ENCODE peak calls at places on chromosome 13, in four cellular contexts. U, Z, M and F are unnamed samples.

GRCh38 chr13:99652141-99652540 is 150.9 kb downstream of the TM9SF2 start:
- DNase-seq in U (no peak), Z (no peak), M (no peak), F (no peak)

GRCh38 chr13:110625771-110626321 is 10.5 kb downstream of the NAXD start:
- DNase-seq in M (no peak), Z (no peak), U (no peak), F (no peak)

GRCh38 chr13:30443957-30444404 is 21.7 kb downstream of the UBE2L5 start:
- DNase-seq in U (no peak), M (no peak), Z (no peak), F (no peak)

GRCh38 chr13:31927219-31927653 is 104.3 kb upstream of the FRY start:
- DNase-seq in M (no peak), U (no peak), Z (no peak), F (peak)

GRCh38 chr13:58032676-58033440 is 401.3 kb downstream of the PCDH17 start:
- DNase-seq in Z (no peak), U (no peak), M (no peak), F (no peak)

GRCh38 chr13:30892966-30893365 is 13.1 kb upstream of the MEDAG start:
- DNase-seq in M (no peak), Z (peak), U (peak), F (peak)

GRCh38 chr13:34733720-34734119 is 208.3 kb upstream of the NBEA start:
- DNase-seq in U (no peak), Z (no peak), M (no peak), F (no peak)

GRCh38 chr13:95530178-95530577 is 22.3 kb upstream of the CLDN10 start:
- DNase-seq in Z (no peak), M (no peak), U (no peak), F (peak)

GRCh38 chr13:74444877-74445479 is 310.8 kb upstream of the KLF12 start:
- DNase-seq in Z (no peak), U (no peak), M (no peak), F (no peak)

GRCh38 chr13:97268772-97269171 is 46.6 kb downstream of the MBNL2 start:
- DNase-seq in Z (peak), U (no peak), M (no peak), F (no peak)

GRCh38 chr13:44759222-44759721 is 183.1 kb upstream of the TSC22D1 start:
- DNase-seq in Z (no peak), U (no peak), M (no peak), F (no peak)

GRCh38 chr13:44759723-44760360 is 183.7 kb upstream of the TSC22D1 start:
- DNase-seq in U (no peak), Z (no peak), M (no peak), F (peak)

GRCh38 chr13:44760434-44760833 is 184.3 kb upstream of the TSC22D1 start:
- DNase-seq in U (no peak), Z (no peak), M (no peak), F (no peak)

GRCh38 chr13:44757671-44758070 is 181.5 kb upstream of the TSC22D1 start:
- DNase-seq in Z (no peak), M (no peak), U (no peak), F (no peak)

DNA sequence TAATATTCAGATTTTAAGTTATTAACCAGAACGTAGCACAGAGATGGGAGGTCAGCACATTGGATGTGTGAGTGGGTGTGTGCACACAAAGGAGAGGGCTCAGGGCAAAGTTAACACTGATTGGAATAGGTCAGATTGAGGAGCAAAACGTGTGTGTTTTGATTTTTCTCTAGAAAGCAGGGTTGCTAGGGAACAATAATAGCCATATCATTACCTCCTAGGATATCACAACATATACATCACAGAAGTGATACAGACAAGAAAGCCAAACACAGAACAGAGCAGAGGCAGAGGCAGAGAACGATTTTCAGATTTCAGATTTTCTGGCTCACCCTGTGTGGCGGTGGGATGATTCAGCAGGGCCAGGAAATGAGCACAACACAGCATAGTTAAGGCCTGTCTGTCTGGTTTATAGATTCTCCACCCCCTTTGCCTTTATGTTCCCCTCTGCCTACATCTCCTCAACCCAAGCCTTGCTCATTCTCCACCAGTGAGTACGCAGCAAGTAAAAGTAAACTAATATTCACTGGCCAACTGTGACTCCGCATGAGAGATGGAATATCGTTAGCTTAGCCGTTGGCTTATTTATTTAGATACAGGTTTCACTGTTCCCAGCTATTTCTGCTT is 182.6 kb upstream of the TSC22D1 start:
- DNase-seq in Z (no peak), U (no peak), M (no peak), F (peak)
- TF ChIP-seq TCF7 in Z (no peak), U (no peak), M (no peak), F (no peak)

GRCh38 chr13:48574036-48574796 is 41.3 kb upstream of the RCBTB2 start:
- DNase-seq in M (no peak), U (no peak), Z (no peak), F (no peak)

GRCh38 chr13:48571121-48571901 is 38.4 kb upstream of the RCBTB2 start:
- DNase-seq in M (no peak), U (no peak), Z (no peak), F (no peak)

GRCh38 chr13:48575014-48575413 is 42.1 kb upstream of the RCBTB2 start:
- DNase-seq in M (no peak), U (no peak), Z (no peak), F (no peak)

GRCh38 chr13:48570225-48570828 is 37.4 kb upstream of the RCBTB2 start:
- DNase-seq in U (peak), M (no peak), Z (no peak), F (no peak)

GRCh38 chr13:48573213-48573612 is 40.3 kb upstream of the RCBTB2 start:
- DNase-seq in M (no peak), U (no peak), Z (no peak), F (no peak)
- TF ChIP-seq TCF7 in M (no peak), U (no peak), Z (no peak), F (no peak)

GRCh38 chr13:20460744-20461143 is 64.9 kb downstream of the CRYL1 start:
- DNase-seq in U (no peak), Z (no peak), M (no peak), F (no peak)

GRCh38 chr13:20462533-20462915 is 63.1 kb downstream of the CRYL1 start:
- DNase-seq in M (no peak), U (no peak), Z (no peak), F (no peak)

GRCh38 chr13:20461860-20462532 is 63.7 kb downstream of the CRYL1 start:
- DNase-seq in Z (no peak), M (no peak), U (no peak), F (no peak)

GRCh38 chr13:20462921-20463320 is 62.7 kb downstream of the CRYL1 start:
- DNase-seq in Z (no peak), U (no peak), M (no peak), F (no peak)

DNA sequence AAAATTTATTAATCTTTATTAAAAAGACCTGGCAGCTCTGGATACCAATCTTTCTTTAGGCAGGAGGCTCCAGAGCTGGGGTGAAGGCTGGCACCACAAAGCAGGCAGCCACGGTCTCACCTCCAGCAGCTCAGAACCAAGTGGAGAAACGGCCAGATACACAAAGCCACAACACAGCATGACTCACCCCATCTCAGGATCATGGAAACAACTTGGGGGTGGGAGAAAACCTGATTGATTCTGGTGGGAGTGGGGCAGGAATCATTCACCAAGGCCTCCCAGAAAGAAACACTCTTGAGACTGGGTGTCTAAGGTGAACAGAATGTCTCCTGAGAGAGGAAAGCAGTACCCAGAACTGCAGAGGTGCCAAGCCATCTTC is 64.2 kb downstream of the CRYL1 start:
- DNase-seq in M (no peak), Z (no peak), U (no peak), F (no peak)
- TF ChIP-seq TCF7 in M (no peak), Z (no peak), U (no peak), F (no peak)

GRCh38 chr13:111901301-111901905 is 165.5 kb upstream of the SOX1 start:
- DNase-seq in M (no peak), Z (peak), U (no peak), F (no peak)

GRCh38 chr13:111898956-111899713 is 167.8 kb upstream of the SOX1 start:
- DNase-seq in Z (no peak), U (no peak), M (no peak), F (no peak)

GRCh38 chr13:111902726-111903125 is 164.2 kb upstream of the SOX1 start:
- DNase-seq in U (no peak), M (no peak), Z (peak), F (no peak)

GRCh38 chr13:111899714-111900389 is 167.1 kb upstream of the SOX1 start:
- DNase-seq in U (no peak), M (no peak), Z (no peak), F (no peak)

GRCh38 chr13:111900390-111901180 is 166.4 kb upstream of the SOX1 start:
- DNase-seq in M (no peak), U (no peak), Z (peak), F (no peak)
- TF ChIP-seq TCF7 in M (no peak), U (no peak), Z (no peak), F (no peak)

DNA sequence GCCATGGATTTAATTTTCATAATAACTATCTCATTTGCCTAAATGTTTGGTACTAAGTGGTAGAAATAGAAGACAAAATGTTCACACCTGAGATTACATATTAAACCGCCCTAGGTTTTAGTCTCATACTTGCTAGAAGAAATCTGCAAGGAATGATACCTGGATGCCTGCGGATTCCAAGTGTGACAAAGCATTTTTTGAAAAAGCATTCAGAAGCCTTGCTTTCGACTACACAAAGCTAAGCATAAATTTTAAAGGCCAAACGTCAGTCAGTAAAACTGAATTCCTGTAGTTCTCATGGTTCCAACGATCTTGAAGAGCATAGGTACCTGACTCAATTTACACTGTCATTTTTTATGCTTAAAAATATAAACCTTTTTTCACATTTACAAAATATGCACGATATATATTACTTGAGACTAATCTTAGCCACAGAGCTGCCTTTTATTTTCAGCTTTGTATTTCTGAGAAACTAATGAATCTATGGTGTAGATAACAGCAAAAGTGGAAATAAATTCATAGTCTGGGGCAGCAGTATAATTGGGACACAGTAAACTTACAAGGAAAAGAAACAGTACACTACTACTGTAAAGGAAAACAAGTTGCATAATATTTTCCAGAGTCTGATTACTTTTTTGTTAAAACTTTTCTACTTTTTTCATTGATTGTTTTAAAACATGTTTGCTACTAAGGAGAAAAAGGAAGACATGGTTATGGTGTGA is 1.2 kb upstream of the LRRC63 start:
- DNase-seq in M (no peak), U (no peak), Z (no peak), F (no peak)
- TF ChIP-seq TCF7 in M (no peak), U (no peak), Z (no peak), F (no peak)

DNA sequence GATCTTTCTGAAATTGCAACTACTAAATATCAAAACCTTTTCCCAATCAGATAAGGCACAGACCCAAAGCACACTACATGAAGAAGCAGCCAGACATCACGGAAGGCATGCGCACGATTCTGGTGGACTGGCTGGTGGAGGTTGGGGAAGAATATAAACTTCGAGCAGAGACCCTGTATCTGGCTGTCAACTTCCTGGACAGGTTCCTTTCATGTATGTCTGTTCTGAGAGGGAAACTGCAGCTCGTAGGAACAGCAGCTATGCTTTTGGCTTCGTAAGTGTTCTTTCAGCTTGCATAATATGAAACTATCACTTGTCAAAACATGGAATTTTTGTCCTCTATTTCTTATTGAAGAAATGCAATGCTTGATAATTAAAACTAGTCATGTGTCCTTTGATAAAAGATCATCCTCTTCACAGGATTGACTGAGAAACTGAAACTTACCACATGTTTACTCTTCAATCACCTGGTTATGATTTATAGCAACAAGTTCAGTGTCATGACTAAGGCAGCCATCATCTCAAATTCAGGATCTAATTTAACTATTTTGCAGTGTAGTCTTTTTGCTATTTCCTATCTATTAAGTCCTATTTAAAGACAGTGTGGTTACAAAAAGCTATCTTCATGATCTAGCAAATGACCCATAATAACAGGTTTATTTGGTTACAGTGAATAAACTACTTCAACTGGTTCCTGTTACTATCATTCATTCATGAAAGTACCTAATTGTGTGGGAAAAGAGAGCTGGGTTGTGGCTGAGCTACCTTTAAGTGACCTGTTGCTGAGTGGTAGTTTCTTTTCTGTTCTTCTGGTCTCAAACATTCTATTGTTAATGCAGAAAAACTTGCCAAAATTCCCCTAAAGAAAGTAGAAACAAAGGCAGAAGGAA is 6.5 kb downstream of the CCNA1 start:
- DNase-seq in M (no peak), Z (no peak), U (no peak), F (no peak)
- TF ChIP-seq TCF7 in M (no peak), Z (no peak), U (no peak), F (no peak)

DNA sequence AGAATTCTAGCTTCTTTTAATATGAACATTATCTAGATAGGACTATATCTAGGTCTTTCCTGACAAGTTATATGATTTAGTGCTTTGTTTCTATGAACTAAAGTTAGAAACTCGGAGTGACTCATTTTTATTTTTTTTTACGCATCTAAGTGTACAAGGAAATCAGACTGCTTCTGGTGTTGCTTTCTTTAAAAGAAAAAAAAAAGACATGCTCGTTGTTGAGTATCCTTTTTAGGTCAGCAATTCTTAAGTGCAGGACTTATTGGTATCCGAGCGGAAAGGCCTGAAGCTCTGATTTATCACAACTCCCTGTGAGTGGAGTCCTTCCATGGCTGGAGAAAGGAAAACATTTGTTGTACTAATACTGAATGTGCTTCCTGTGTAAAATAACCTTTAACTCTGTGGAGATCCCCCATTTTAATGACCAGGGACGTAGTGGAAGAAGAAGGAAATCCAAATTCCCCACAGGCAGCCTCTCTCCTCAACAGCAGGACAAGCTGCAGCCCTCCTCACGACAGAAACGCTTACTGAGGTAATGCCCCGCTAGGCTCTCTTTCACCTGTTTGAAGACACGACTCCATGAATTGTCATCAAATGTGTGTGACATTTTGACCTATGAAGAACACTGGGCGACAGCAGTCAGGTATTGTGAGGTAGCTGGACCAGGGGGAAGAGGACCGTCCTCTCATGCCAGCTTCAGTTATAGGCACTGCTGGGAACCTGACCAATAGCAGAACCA is 17.9 kb upstream of the POMP start:
- DNase-seq in Z (no peak), M (no peak), U (no peak), F (no peak)
- TF ChIP-seq TCF7 in Z (no peak), M (no peak), U (no peak), F (no peak)

DNA sequence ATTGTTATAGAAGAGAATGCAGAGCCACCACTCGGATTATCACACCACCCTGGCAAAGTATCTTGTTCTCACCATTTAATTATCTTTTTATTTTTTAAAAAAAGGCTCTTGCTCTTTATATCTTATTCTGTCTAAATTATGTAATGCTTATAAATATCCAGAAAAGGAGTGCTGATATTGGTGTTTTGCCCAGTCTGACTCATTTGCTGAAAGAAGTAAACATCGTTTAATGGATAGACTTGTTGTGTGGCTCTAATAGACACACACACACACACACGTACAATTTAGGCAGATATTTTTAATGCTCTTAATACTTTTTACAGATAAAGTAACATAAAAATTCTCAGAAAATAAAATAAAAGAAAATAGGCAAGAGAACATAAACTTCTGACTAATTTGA is 641.9 kb upstream of the ARGLU1 start:
- DNase-seq in Z (no peak), U (no peak), M (no peak), F (no peak)
- TF ChIP-seq TCF7 in Z (no peak), U (no peak), M (no peak), F (no peak)

GRCh38 chr13:112715715-112716460 is 26.1 kb downstream of the ATP11A start:
- DNase-seq in Z (peak), M (no peak), U (no peak), F (no peak)
- TF ChIP-seq TCF7 in Z (no peak), M (no peak), U (no peak), F (no peak)